ENCODE peak calls at places on chromosomes 13 and 19, in six cellular contexts. T, F, Y, Q, V and K are unnamed samples.

GRCh38 chr19:11673608-11674041 is 65.1 kb downstream of the ZNF823 start:
- DNase-seq in T (peak), F (peak), V (peak), Q (no peak), Y (no peak), K (no peak)

GRCh38 chr13:42814868-42815267 is 33.5 kb downstream of the FAM216B start:
- DNase-seq in T (peak), F (no peak), Q (no peak), V (no peak), Y (no peak), K (no peak)

GRCh38 chr13:102580552-102581169 is 16.1 kb upstream of the TPP2 start:
- DNase-seq in V (no peak), Y (no peak), T (peak), Q (peak), F (no peak), K (peak)

GRCh38 chr13:95530178-95530577 is 22.3 kb upstream of the CLDN10 start:
- DNase-seq in V (no peak), T (peak), Q (no peak), Y (no peak), F (no peak), K (no peak)

GRCh38 chr19:18431351-18432197 is 6.4 kb downstream of the ISYNA1 start:
- DNase-seq in Q (no peak), F (no peak), T (no peak), V (no peak), Y (no peak), K (no peak)

GRCh38 chr13:43848250-43848649 is 31.3 kb downstream of the CCDC122 start:
- DNase-seq in V (no peak), F (no peak), T (peak), Q (no peak), Y (no peak), K (no peak)

GRCh38 chr19:3645067-3645396 is 18.4 kb upstream of the CACTIN start:
- DNase-seq in T (no peak), Y (no peak), Q (no peak), F (no peak), V (no peak), K (no peak)

GRCh38 chr13:60358453-60358852 is 38.6 kb upstream of the TDRD3 start:
- DNase-seq in F (no peak), Q (no peak), V (no peak), Y (no peak), T (no peak), K (no peak)

GRCh38 chr19:30362156-30362754 is 9.9 kb upstream of the ZNF536 start:
- DNase-seq in F (no peak), V (no peak), Q (no peak), Y (no peak), T (peak), K (no peak)

GRCh38 chr19:40576181-40576584 is 490 bp upstream of the SHKBP1 start:
- DNase-seq in F (no peak), Y (no peak), Q (no peak), T (no peak), V (no peak), K (no peak)

GRCh38 chr13:27919934-27920676 is at the start of gene PDX1:
- DNase-seq in Q (peak), F (no peak), T (peak), V (no peak), Y (peak), K (no peak)

GRCh38 chr19:29422686-29423085 is 103.1 kb upstream of the VSTM2B start:
- DNase-seq in Q (no peak), T (no peak), Y (no peak), V (no peak), F (no peak), K (no peak)

GRCh38 chr13:111486331-111486730 is 165.9 kb downstream of the TEX29 start:
- DNase-seq in F (peak), V (no peak), Y (no peak), T (no peak), Q (no peak), K (no peak)

GRCh38 chr19:16518483-16519229 is 22.5 kb downstream of the C19orf44 start:
- DNase-seq in T (no peak), Y (no peak), Q (no peak), F (no peak), V (no peak), K (no peak)
- TF ChIP-seq CTCF in T (no peak), Y (no peak), Q (no peak), F (no peak), V (no peak), K (no peak)

DNA sequence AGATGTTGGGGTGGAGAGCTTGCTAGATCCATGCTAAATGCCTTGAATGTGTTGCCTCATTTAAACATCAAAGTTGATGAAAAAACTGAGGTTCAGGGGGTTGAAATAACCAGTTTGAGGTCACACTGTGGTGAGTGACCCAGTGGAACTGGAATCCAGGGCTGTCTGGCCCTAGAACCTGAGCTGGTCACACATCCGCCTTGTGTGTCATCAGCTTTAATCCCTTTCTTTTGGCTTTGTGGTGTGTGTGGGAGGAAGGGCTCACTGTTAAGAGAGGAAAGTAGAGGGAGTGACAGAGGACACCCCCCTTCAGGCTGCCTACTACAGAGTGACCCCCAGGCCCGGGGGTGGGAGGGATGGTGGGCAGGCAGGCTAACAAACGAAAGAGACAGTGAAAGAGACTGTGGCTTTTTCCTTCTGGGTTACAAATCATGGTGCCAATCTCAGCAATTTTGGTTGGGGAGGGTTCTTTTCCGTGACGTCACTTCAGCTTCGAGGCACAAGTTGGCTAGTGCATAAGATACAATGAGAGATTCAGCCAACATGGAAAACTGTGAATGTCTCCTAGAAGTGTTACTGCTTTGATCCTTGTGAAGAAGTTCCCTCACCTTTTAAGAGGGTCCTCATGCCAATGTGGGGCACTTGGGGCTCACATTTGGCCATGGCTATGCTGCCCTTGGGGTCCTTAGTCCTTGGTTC is 164.9 kb downstream of the DLEU7 start:
- DNase-seq in V (no peak), Y (peak), Q (no peak), T (peak), F (no peak), K (no peak)
- TF ChIP-seq CTCF in V (no peak), Y (no peak), Q (no peak), T (no peak), F (no peak), K (no peak)

DNA sequence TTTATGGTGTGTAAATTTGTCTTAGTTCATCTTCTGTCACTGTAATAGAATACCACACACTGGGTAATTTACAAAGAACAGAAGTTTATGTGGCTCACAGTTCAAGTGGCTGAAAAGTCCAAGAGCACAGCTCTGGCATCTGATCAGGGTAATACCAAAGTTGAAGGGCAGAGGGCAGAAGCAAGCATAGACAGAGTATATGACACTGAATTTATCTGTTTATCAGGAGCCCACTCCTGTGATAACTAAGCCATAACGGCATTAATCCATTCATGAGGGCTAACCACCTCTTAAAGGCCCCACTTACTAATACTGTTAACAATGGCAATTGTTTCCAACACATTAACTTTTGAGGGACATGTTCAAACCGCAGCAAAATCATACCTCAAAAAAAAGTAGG is 4.0 kb upstream of the RFXAP start:
- DNase-seq in F (no peak), V (no peak), Y (no peak), T (no peak), Q (no peak), K (peak)
- TF ChIP-seq CTCF in F (peak), V (no peak), Y (no peak), T (peak), Q (peak), K (peak)

GRCh38 chr19:10449037-10449436 is 28.7 kb downstream of the PDE4A start:
- DNase-seq in Q (no peak), T (no peak), Y (no peak), F (no peak), V (no peak), K (no peak)
- TF ChIP-seq CTCF in Q (no peak), T (no peak), Y (no peak), F (no peak), V (no peak), K (no peak)

GRCh38 chr13:53206455-53206854 is 177.8 kb downstream of the OLFM4 start:
- DNase-seq in Y (no peak), F (no peak), Q (no peak), T (no peak), V (no peak), K (no peak)
- TF ChIP-seq CTCF in Y (no peak), F (peak), Q (peak), T (peak), V (no peak), K (peak)

DNA sequence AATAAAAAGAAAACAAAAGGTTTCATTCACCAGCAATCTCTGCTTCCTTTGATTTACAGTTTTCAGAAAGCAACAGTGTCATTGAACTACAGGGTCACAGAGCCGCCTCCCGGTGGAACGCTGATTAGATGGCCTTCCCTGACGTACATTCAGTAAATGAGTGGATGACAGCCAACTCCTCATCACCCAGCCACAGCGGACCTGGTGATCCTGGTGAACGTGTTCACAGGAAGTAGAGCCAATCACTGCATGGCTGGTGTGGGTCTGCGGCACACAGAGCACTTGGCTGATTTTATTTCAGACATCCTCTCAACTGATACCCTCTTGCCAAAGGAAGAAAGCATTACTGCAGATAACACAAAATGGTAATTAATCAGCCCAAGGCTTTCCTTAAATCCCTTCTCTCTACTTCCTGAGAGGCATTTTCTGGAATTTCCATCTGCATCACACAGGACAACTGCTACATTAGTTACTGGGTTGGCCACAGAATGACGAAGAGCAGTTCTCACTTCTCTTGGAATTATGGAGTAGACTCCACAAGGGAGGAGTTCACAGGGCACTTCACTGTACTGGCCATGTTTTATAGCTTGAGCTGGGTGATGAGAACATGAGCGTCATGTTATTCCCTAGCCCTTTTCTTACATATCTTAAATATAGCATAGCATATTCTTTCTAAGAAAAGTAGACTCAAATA is 84.0 kb upstream of the SLC7A1 start:
- DNase-seq in T (no peak), Y (no peak), Q (no peak), V (peak), F (no peak), K (no peak)
- TF ChIP-seq CTCF in T (no peak), Y (no peak), Q (no peak), V (no peak), F (no peak), K (no peak)

GRCh38 chr19:55640043-55640576 is 692 bp upstream of the ZNF580 start:
- DNase-seq in Q (peak), Y (no peak), V (no peak), F (peak), T (peak), K (peak)
- TF ChIP-seq CTCF in Q (peak), Y (no peak), V (no peak), F (peak), T (peak), K (peak)

GRCh38 chr19:2523630-2524311 is 47.8 kb downstream of the GADD45B start:
- DNase-seq in Y (no peak), F (no peak), T (peak), V (no peak), Q (no peak), K (no peak)
- TF ChIP-seq CTCF in Y (no peak), F (no peak), T (peak), V (no peak), Q (no peak), K (no peak)

GRCh38 chr19:56136362-56136761 is 4.7 kb upstream of the ZNF444 start:
- DNase-seq in Y (no peak), V (no peak), Q (no peak), F (no peak), T (no peak), K (no peak)
- TF ChIP-seq CTCF in Y (no peak), V (no peak), Q (no peak), F (no peak), T (no peak), K (no peak)